ENCODE peak calls at places on chromosomes 3 and 15, in ten cellular contexts. Z is activated naive CD8-positive, alpha-beta T cell treated with anti-CD3 and anti-CD28 coated beads for 36 hours; S is NCI-H2029; M is KBM-7; A is cardiac muscle cell; E is foreskin fibroblast; V is DMS79 treated with DMSO at 0.1 percent for 48 hours; W is SK-N-SH; R is choroid plexus epithelial cell; B is WTC11. T is an unnamed sample.

GRCh38 chr15:23648920-23649515 is 1.4 kb upstream of the MAGEL2 start:
- DNase-seq in Z (peak), S (no peak), M (peak), A (peak), E (no peak), V (no peak), W (peak), R (peak), B (peak), T (peak)

GRCh38 chr3:73768594-73769308 is 144.0 kb upstream of the PDZRN3 start:
- DNase-seq in Z (no peak), S (no peak), M (no peak), A (no peak), E (no peak), V (no peak), W (peak), R (peak), B (no peak), T (no peak)

GRCh38 chr3:46383946-46384330 is 13.2 kb downstream of the CCR5 start:
- DNase-seq in Z (no peak), S (peak), M (no peak), A (no peak), E (no peak), V (no peak), W (no peak), R (no peak), B (no peak), T (no peak)

GRCh38 chr3:130700541-130700940 is 46.1 kb downstream of the PIK3R4 start:
- DNase-seq in Z (no peak), S (no peak), M (no peak), A (no peak), E (peak), V (no peak), W (no peak), R (peak), B (no peak), T (no peak)

GRCh38 chr15:35458176-35458856 is 87.6 kb downstream of the DPH6 start:
- DNase-seq in Z (no peak), S (no peak), M (no peak), A (no peak), E (no peak), V (no peak), W (no peak), R (no peak), B (no peak), T (no peak)

GRCh38 chr3:73681610-73682009 is 56.9 kb upstream of the PDZRN3 start:
- DNase-seq in Z (no peak), S (no peak), M (no peak), A (no peak), E (peak), V (no peak), W (no peak), R (peak), B (no peak), T (no peak)

GRCh38 chr3:59809750-59810444 is 760.1 kb upstream of the CFAP20DC start:
- DNase-seq in Z (no peak), S (no peak), M (no peak), A (no peak), E (no peak), V (no peak), W (peak), R (peak), B (no peak), T (no peak)

GRCh38 chr15:61003683-61004299 is 225.3 kb downstream of the RORA start:
- DNase-seq in Z (no peak), S (no peak), M (no peak), A (no peak), E (no peak), V (no peak), W (no peak), R (no peak), B (no peak), T (no peak)

GRCh38 chr3:14836049-14836468 is 17.3 kb downstream of the FGD5 start:
- DNase-seq in Z (no peak), S (no peak), M (no peak), A (no peak), E (peak), V (no peak), W (no peak), R (no peak), B (no peak), T (no peak)

GRCh38 chr3:63921741-63922482 is 9.7 kb upstream of the SCAANT1 start:
- DNase-seq in Z (no peak), S (no peak), M (peak), A (no peak), E (no peak), V (no peak), W (no peak), R (no peak), B (no peak), T (no peak)

GRCh38 chr3:106518516-106518915 is 649.7 kb upstream of the CBLB start:
- DNase-seq in Z (no peak), S (no peak), M (no peak), A (no peak), E (peak), V (no peak), W (no peak), R (peak), B (no peak), T (no peak)

GRCh38 chr15:88995449-88995848 is 82.3 kb upstream of the MFGE8 start:
- DNase-seq in Z (no peak), S (no peak), M (no peak), A (peak), E (no peak), V (no peak), W (no peak), R (peak), B (no peak), T (no peak)

T was measured in head of caudate nucleus.